ENCODE peak calls at places on chromosomes 7 and 10, in seven cellular contexts. F is bronchial epithelial cell, A is type B pancreatic cell, T is mesothelial cell of epicardium, K is GM10248, P is fibroblast of lung, S is AG09309. U is an unnamed sample.

GRCh38 chr7:94344826-94345225 is 49.9 kb upstream of the COL1A2 start:
- DNase-seq in F (peak), A (no peak), T (no peak), K (no peak), P (peak), S (no peak), U (no peak)

GRCh38 chr10:95069286-95069685 is at the start of gene CYP2C8:
- DNase-seq in F (no peak), A (no peak), T (no peak), K (no peak), P (no peak), S (no peak), U (no peak)

GRCh38 chr10:70174058-70174741 is 3.9 kb upstream of the SAR1A start:
- DNase-seq in F (peak), A (no peak), T (no peak), K (no peak), P (no peak), S (no peak), U (no peak)

GRCh38 chr10:24133839-24134238 is 75.1 kb upstream of the KIAA1217 start:
- DNase-seq in F (no peak), A (no peak), T (no peak), K (no peak), P (no peak), S (no peak), U (no peak)

GRCh38 chr10:130401860-130402765 is 265.9 kb downstream of the GLRX3 start:
- DNase-seq in F (no peak), A (no peak), T (no peak), K (no peak), P (no peak), S (no peak), U (no peak)

GRCh38 chr10:16565604-16566003 is 43.9 kb upstream of the C1QL3 start:
- DNase-seq in F (no peak), A (no peak), T (no peak), K (no peak), P (no peak), S (no peak), U (no peak)

GRCh38 chr10:91434041-91434440 is 23.9 kb downstream of the HECTD2 start:
- DNase-seq in F (peak), A (no peak), T (no peak), K (no peak), P (peak), S (no peak), U (no peak)

GRCh38 chr10:15245530-15245929 is 77.0 kb upstream of the NMT2 start:
- DNase-seq in F (no peak), A (no peak), T (no peak), K (no peak), P (no peak), S (no peak), U (no peak)

DNA sequence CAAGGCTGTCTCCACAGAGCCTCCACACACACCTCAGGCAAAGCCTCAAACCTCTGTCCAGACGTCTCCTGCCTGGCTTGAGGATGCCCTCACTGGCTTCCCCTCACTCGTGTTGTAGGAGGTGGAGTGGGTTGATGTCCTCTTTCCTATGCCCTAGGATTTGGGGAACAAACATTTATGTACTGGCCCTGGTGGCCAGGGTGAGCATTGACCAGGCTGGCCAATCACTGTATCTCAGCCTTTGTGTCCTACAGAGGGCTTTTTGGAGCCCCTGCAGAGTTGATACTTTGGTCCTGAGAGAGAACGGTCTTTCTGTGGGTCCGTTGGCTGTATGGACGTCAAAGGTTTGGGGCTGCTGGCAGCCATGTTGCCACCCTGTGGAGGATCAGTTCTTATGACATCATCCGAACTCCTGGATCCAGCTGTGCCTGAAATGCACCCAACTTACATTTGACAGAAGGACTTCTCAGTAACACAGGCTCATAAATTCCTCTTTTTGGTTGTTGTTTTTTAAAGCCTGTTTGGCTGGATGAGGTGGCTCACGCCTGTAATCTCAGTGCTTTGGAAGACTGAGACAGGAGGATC is 2.3 kb upstream of the GRID2IP start:
- DNase-seq in F (no peak), A (no peak), T (no peak), K (no peak), P (no peak), S (no peak), U (no peak)
- TF ChIP-seq CTCF in F (no peak), A (peak), T (no peak), K (no peak), P (no peak), S (no peak), U (no peak)

GRCh38 chr7:38748056-38748610 is 117.0 kb upstream of the AMPH start:
- DNase-seq in F (peak), A (no peak), T (no peak), K (no peak), P (peak), S (no peak), U (no peak)
- TF ChIP-seq CTCF in F (peak), A (peak), T (peak), K (peak), P (peak), S (peak), U (no peak)

DNA sequence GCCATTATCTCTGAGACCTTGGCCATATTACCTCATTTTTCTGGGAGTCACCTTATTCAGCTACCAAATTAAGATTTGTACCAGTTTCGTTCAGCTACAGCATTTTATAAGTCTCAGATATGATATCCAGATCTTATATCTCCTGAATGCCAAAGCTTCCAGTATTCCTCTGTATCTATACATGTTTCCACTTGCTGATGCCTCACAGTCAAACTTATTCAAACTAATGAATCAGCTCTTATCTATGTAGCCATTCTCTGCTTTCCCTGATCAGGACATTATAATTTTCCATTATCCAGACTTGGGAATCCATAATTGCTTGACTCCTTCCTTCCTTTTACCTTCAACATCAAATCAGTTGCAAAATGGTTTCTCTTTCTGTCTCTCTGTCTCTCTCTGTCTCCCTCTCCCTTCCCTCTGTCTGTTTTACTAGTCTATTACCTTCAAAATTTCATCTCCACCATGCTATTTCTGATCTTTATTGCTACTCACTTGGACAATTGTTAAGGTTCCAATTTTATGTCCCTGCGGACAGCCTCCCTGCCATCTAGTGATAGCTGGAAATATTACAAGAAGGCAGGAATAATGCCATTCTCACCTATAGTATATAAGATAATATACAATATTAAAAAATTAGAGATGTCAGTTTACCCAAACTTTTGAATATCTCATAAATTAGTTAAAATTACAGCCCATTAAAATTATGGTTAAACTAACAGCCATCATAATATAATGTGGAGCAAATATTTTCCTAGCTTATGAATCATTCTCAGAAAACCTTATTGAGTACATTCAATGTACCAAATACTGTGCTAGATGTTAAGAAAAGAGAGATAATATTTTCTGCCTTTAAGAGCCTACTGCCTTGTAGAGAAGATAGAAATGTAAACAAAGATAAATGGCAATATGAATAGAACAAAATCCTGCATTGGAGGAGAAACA is 89.8 kb downstream of the PCLO start:
- DNase-seq in F (peak), A (no peak), T (no peak), K (no peak), P (peak), S (no peak), U (no peak)
- TF ChIP-seq CTCF in F (no peak), A (peak), T (no peak), K (no peak), P (peak), S (no peak), U (no peak)

DNA sequence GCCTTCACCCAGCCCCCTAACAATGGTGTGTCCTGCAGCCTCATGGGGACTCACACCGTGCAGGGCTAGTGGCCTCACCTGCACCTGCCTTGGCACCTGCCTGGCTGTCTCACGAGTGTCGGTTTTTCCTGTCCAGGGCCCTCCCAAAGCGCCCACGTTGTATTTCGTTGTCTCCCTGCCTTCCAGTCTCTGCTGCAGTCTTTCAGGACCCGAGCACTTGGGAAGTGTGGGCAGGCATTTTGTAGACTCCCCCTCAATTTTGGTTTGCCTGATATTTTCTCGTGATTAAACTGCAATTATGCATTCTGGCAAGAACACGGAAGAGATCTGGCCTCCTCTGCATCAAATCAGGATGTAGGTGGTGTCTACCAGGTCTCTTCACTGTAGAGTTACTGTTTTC is 17.9 kb downstream of the BNIP3 start:
- DNase-seq in F (no peak), A (no peak), T (no peak), K (no peak), P (no peak), S (no peak), U (no peak)
- TF ChIP-seq CTCF in F (no peak), A (no peak), T (no peak), K (no peak), P (no peak), S (no peak), U (no peak)

GRCh38 chr7:85851571-85852193 is 664.8 kb upstream of the SEMA3D start:
- DNase-seq in F (peak), A (no peak), T (no peak), K (no peak), P (peak), S (peak), U (no peak)
- TF ChIP-seq CTCF in F (peak), A (peak), T (no peak), K (no peak), P (peak), S (peak), U (no peak)

DNA sequence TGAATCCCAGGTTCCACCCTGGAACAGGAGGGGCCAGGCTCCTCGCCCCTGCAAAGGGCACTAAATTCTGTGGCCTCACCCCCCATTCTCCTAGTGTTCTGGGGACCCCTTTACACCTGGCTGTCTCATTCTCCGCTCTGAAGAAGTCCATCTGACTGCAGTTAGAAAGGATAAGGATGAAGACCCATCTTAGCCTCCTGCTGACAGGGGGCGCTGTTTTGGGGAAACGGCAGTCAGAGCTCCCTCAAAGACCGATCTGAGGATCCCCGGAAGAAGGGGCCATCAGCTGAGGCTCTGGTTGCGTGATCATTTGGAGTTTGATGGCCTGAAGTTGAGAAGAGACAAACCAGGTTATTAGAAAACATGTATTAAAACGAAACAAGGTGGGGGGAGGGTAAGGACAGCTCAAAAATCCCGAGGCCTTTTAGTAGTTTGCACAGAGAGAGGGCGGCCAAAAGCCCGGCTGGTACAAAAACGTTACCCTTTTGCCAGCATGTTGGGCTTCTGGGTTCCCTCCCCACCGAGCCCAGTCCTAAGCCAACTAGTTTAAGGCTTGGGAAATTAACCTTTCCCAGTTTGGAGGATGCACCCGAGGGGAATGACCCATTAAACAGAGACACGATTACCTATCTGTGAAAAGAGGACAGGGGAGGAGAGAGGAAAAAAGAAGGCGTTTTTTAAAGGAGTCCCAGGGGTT is 102.8 kb downstream of the CHN2 start:
- DNase-seq in F (no peak), A (no peak), T (no peak), K (no peak), P (no peak), S (no peak), U (no peak)
- TF ChIP-seq CTCF in F (no peak), A (peak), T (peak), K (no peak), P (peak), S (peak), U (no peak)

GRCh38 chr10:97914837-97915211 is 65.2 kb downstream of the GOLGA7B start:
- DNase-seq in F (peak), A (peak), T (peak), K (peak), P (peak), S (peak), U (peak)

GRCh38 chr10:97914171-97914836 is 64.7 kb downstream of the GOLGA7B start:
- DNase-seq in F (no peak), A (no peak), T (no peak), K (no peak), P (no peak), S (no peak), U (no peak)

GRCh38 chr10:97916586-97916985 is 66.9 kb downstream of the GOLGA7B start:
- DNase-seq in F (no peak), A (no peak), T (no peak), K (no peak), P (no peak), S (no peak), U (no peak)

GRCh38 chr10:97915761-97916160 is 66.1 kb downstream of the GOLGA7B start:
- DNase-seq in F (no peak), A (no peak), T (no peak), K (no peak), P (no peak), S (no peak), U (no peak)

DNA sequence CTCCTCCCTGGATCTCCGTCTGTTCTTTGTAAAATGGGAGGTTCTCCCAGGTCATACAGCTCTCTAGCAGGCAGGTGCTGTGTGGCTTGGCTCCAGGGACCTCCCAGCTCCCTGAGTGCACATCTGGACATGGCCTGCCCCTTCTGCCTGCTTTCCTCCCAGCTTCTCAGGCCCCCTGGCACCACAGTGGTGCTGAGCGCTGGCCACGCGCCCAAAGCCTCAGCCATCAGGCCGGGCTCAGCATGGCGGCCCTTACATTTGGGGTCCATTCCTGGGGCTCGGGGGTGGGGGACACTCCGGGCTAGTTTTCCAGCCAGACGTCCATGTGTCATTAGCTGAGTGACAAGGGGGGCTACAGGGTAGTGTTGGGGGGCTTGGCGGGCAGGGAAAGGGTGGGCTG is 65.7 kb downstream of the GOLGA7B start:
- DNase-seq in F (no peak), A (no peak), T (no peak), K (no peak), P (no peak), S (no peak), U (no peak)
- TF ChIP-seq CTCF in F (no peak), A (no peak), T (no peak), K (no peak), P (no peak), S (no peak), U (no peak)

GRCh38 chr7:3430588-3430987 is 129.5 kb downstream of the SDK1 start:
- DNase-seq in F (no peak), A (no peak), T (no peak), K (no peak), P (no peak), S (no peak), U (no peak)
- TF ChIP-seq CTCF in F (no peak), A (no peak), T (no peak), K (no peak), P (no peak), S (no peak), U (no peak)

GRCh38 chr7:101534873-101535272 is 94.2 kb downstream of the MYL10 start:
- DNase-seq in F (no peak), A (no peak), T (no peak), K (no peak), P (no peak), S (no peak), U (no peak)
- TF ChIP-seq CTCF in F (no peak), A (no peak), T (no peak), K (no peak), P (no peak), S (no peak), U (no peak)